ENCODE peak calls at places on chromosomes 11 and 22, in five cellular contexts. One of them, this sample, is unnamed.

GRCh38 chr11:59706518-59707285 is 6.9 kb downstream of the OR10V1 start:
- DNase-seq in stimulated activated naive B cell treated with anti-CD40 and anti-IgM and Interleukin-4, amounts not matched to agents 10 μg/mL and 1 μg/mL and 100 μg/mL, for 72 hours: no peak
- DNase-seq in IMR-90: peak
- DNase-seq in brain microvascular endothelial cell: peak
- DNase-seq in stimulated activated CD4-positive, alpha-beta T cell treated with anti-CD3 and anti-CD28 coated beads, Interleukin-15, amount 100 ng/mL, for 24 hours: no peak
- DNase-seq in this sample: no peak

GRCh38 chr11:69531071-69531716 is 49.7 kb downstream of the LINC01488 start:
- DNase-seq in stimulated activated naive B cell treated with anti-CD40 and anti-IgM and Interleukin-4, amounts not matched to agents 10 μg/mL and 1 μg/mL and 100 μg/mL, for 72 hours: no peak
- DNase-seq in IMR-90: no peak
- DNase-seq in brain microvascular endothelial cell: no peak
- DNase-seq in stimulated activated CD4-positive, alpha-beta T cell treated with anti-CD3 and anti-CD28 coated beads, Interleukin-15, amount 100 ng/mL, for 24 hours: no peak
- DNase-seq in this sample: no peak

GRCh38 chr11:63698976-63699733 is 17.9 kb downstream of the RTN3 start:
- DNase-seq in stimulated activated naive B cell treated with anti-CD40 and anti-IgM and Interleukin-4, amounts not matched to agents 10 μg/mL and 1 μg/mL and 100 μg/mL, for 72 hours: no peak
- DNase-seq in IMR-90: no peak
- DNase-seq in brain microvascular endothelial cell: no peak
- DNase-seq in stimulated activated CD4-positive, alpha-beta T cell treated with anti-CD3 and anti-CD28 coated beads, Interleukin-15, amount 100 ng/mL, for 24 hours: no peak
- DNase-seq in this sample: no peak

GRCh38 chr22:46061431-46062231 is 84.7 kb upstream of the WNT7B start:
- DNase-seq in stimulated activated naive B cell treated with anti-CD40 and anti-IgM and Interleukin-4, amounts not matched to agents 10 μg/mL and 1 μg/mL and 100 μg/mL, for 72 hours: no peak
- DNase-seq in IMR-90: no peak
- DNase-seq in brain microvascular endothelial cell: no peak
- DNase-seq in stimulated activated CD4-positive, alpha-beta T cell treated with anti-CD3 and anti-CD28 coated beads, Interleukin-15, amount 100 ng/mL, for 24 hours: no peak
- DNase-seq in this sample: no peak

GRCh38 chr11:96189351-96189750 is 153.6 kb downstream of the MAML2 start:
- DNase-seq in stimulated activated naive B cell treated with anti-CD40 and anti-IgM and Interleukin-4, amounts not matched to agents 10 μg/mL and 1 μg/mL and 100 μg/mL, for 72 hours: no peak
- DNase-seq in IMR-90: no peak
- DNase-seq in brain microvascular endothelial cell: no peak
- DNase-seq in stimulated activated CD4-positive, alpha-beta T cell treated with anti-CD3 and anti-CD28 coated beads, Interleukin-15, amount 100 ng/mL, for 24 hours: no peak
- DNase-seq in this sample: no peak

GRCh38 chr11:8701891-8702597 is 19.5 kb downstream of the RPL27A start:
- DNase-seq in stimulated activated naive B cell treated with anti-CD40 and anti-IgM and Interleukin-4, amounts not matched to agents 10 μg/mL and 1 μg/mL and 100 μg/mL, for 72 hours: no peak
- DNase-seq in IMR-90: no peak
- DNase-seq in brain microvascular endothelial cell: no peak
- DNase-seq in stimulated activated CD4-positive, alpha-beta T cell treated with anti-CD3 and anti-CD28 coated beads, Interleukin-15, amount 100 ng/mL, for 24 hours: no peak
- DNase-seq in this sample: no peak

GRCh38 chr22:38681784-38682335 is at the start of gene TOMM22:
- DNase-seq in stimulated activated naive B cell treated with anti-CD40 and anti-IgM and Interleukin-4, amounts not matched to agents 10 μg/mL and 1 μg/mL and 100 μg/mL, for 72 hours: peak
- DNase-seq in IMR-90: peak
- DNase-seq in brain microvascular endothelial cell: peak
- DNase-seq in stimulated activated CD4-positive, alpha-beta T cell treated with anti-CD3 and anti-CD28 coated beads, Interleukin-15, amount 100 ng/mL, for 24 hours: peak
- DNase-seq in this sample: peak

GRCh38 chr11:70072471-70073187 is 5.5 kb upstream of the ANO1 start:
- DNase-seq in stimulated activated naive B cell treated with anti-CD40 and anti-IgM and Interleukin-4, amounts not matched to agents 10 μg/mL and 1 μg/mL and 100 μg/mL, for 72 hours: no peak
- DNase-seq in IMR-90: no peak
- DNase-seq in brain microvascular endothelial cell: no peak
- DNase-seq in stimulated activated CD4-positive, alpha-beta T cell treated with anti-CD3 and anti-CD28 coated beads, Interleukin-15, amount 100 ng/mL, for 24 hours: no peak
- DNase-seq in this sample: no peak

GRCh38 chr11:122375687-122376399 is 259.8 kb upstream of the BLID start:
- DNase-seq in stimulated activated naive B cell treated with anti-CD40 and anti-IgM and Interleukin-4, amounts not matched to agents 10 μg/mL and 1 μg/mL and 100 μg/mL, for 72 hours: no peak
- DNase-seq in IMR-90: peak
- DNase-seq in brain microvascular endothelial cell: peak
- DNase-seq in stimulated activated CD4-positive, alpha-beta T cell treated with anti-CD3 and anti-CD28 coated beads, Interleukin-15, amount 100 ng/mL, for 24 hours: no peak
- DNase-seq in this sample: no peak

GRCh38 chr22:38924197-38924952 is 33.0 kb upstream of the APOBEC3A start:
- DNase-seq in stimulated activated naive B cell treated with anti-CD40 and anti-IgM and Interleukin-4, amounts not matched to agents 10 μg/mL and 1 μg/mL and 100 μg/mL, for 72 hours: no peak
- DNase-seq in IMR-90: peak
- DNase-seq in brain microvascular endothelial cell: peak
- DNase-seq in stimulated activated CD4-positive, alpha-beta T cell treated with anti-CD3 and anti-CD28 coated beads, Interleukin-15, amount 100 ng/mL, for 24 hours: no peak
- DNase-seq in this sample: no peak

GRCh38 chr11:33655842-33656600 is 44.6 kb downstream of the C11orf91 start:
- DNase-seq in stimulated activated naive B cell treated with anti-CD40 and anti-IgM and Interleukin-4, amounts not matched to agents 10 μg/mL and 1 μg/mL and 100 μg/mL, for 72 hours: peak
- DNase-seq in IMR-90: no peak
- DNase-seq in brain microvascular endothelial cell: no peak
- DNase-seq in stimulated activated CD4-positive, alpha-beta T cell treated with anti-CD3 and anti-CD28 coated beads, Interleukin-15, amount 100 ng/mL, for 24 hours: no peak
- DNase-seq in this sample: no peak

GRCh38 chr22:26479792-26480610 is 3.6 kb downstream of the HPS4 start:
- DNase-seq in stimulated activated naive B cell treated with anti-CD40 and anti-IgM and Interleukin-4, amounts not matched to agents 10 μg/mL and 1 μg/mL and 100 μg/mL, for 72 hours: no peak
- DNase-seq in IMR-90: no peak
- DNase-seq in brain microvascular endothelial cell: no peak
- DNase-seq in stimulated activated CD4-positive, alpha-beta T cell treated with anti-CD3 and anti-CD28 coated beads, Interleukin-15, amount 100 ng/mL, for 24 hours: no peak
- DNase-seq in this sample: peak

GRCh38 chr11:108084811-108085210 is 36.6 kb upstream of the ACAT1 start:
- DNase-seq in stimulated activated naive B cell treated with anti-CD40 and anti-IgM and Interleukin-4, amounts not matched to agents 10 μg/mL and 1 μg/mL and 100 μg/mL, for 72 hours: no peak
- DNase-seq in IMR-90: no peak
- DNase-seq in brain microvascular endothelial cell: no peak
- DNase-seq in stimulated activated CD4-positive, alpha-beta T cell treated with anti-CD3 and anti-CD28 coated beads, Interleukin-15, amount 100 ng/mL, for 24 hours: no peak
- DNase-seq in this sample: no peak

GRCh38 chr11:77211040-77211451 is 83.0 kb downstream of the MYO7A start:
- DNase-seq in stimulated activated naive B cell treated with anti-CD40 and anti-IgM and Interleukin-4, amounts not matched to agents 10 μg/mL and 1 μg/mL and 100 μg/mL, for 72 hours: no peak
- DNase-seq in IMR-90: no peak
- DNase-seq in brain microvascular endothelial cell: no peak
- DNase-seq in stimulated activated CD4-positive, alpha-beta T cell treated with anti-CD3 and anti-CD28 coated beads, Interleukin-15, amount 100 ng/mL, for 24 hours: no peak
- DNase-seq in this sample: no peak

GRCh38 chr11:93160156-93160555 is 37.6 kb downstream of the SLC36A4 start:
- DNase-seq in stimulated activated naive B cell treated with anti-CD40 and anti-IgM and Interleukin-4, amounts not matched to agents 10 μg/mL and 1 μg/mL and 100 μg/mL, for 72 hours: no peak
- DNase-seq in IMR-90: no peak
- DNase-seq in brain microvascular endothelial cell: no peak
- DNase-seq in stimulated activated CD4-positive, alpha-beta T cell treated with anti-CD3 and anti-CD28 coated beads, Interleukin-15, amount 100 ng/mL, for 24 hours: no peak
- DNase-seq in this sample: no peak

GRCh38 chr11:31881825-31882224 is 70.7 kb upstream of the PAX6 start:
- DNase-seq in stimulated activated naive B cell treated with anti-CD40 and anti-IgM and Interleukin-4, amounts not matched to agents 10 μg/mL and 1 μg/mL and 100 μg/mL, for 72 hours: no peak
- DNase-seq in IMR-90: no peak
- DNase-seq in brain microvascular endothelial cell: no peak
- DNase-seq in stimulated activated CD4-positive, alpha-beta T cell treated with anti-CD3 and anti-CD28 coated beads, Interleukin-15, amount 100 ng/mL, for 24 hours: no peak
- DNase-seq in this sample: no peak

GRCh38 chr11:30346068-30346688 is 23.3 kb downstream of the ARL14EP start:
- DNase-seq in stimulated activated naive B cell treated with anti-CD40 and anti-IgM and Interleukin-4, amounts not matched to agents 10 μg/mL and 1 μg/mL and 100 μg/mL, for 72 hours: no peak
- DNase-seq in IMR-90: peak
- DNase-seq in brain microvascular endothelial cell: peak
- DNase-seq in stimulated activated CD4-positive, alpha-beta T cell treated with anti-CD3 and anti-CD28 coated beads, Interleukin-15, amount 100 ng/mL, for 24 hours: no peak
- DNase-seq in this sample: peak

GRCh38 chr11:125348704-125349635 is 147.1 kb downstream of the FEZ1 start:
- DNase-seq in stimulated activated naive B cell treated with anti-CD40 and anti-IgM and Interleukin-4, amounts not matched to agents 10 μg/mL and 1 μg/mL and 100 μg/mL, for 72 hours: peak
- DNase-seq in IMR-90: peak
- DNase-seq in brain microvascular endothelial cell: peak
- DNase-seq in stimulated activated CD4-positive, alpha-beta T cell treated with anti-CD3 and anti-CD28 coated beads, Interleukin-15, amount 100 ng/mL, for 24 hours: peak
- DNase-seq in this sample: no peak

GRCh38 chr11:86800076-86800955 is at the start of gene PRSS23:
- DNase-seq in stimulated activated naive B cell treated with anti-CD40 and anti-IgM and Interleukin-4, amounts not matched to agents 10 μg/mL and 1 μg/mL and 100 μg/mL, for 72 hours: no peak
- DNase-seq in IMR-90: peak
- DNase-seq in brain microvascular endothelial cell: no peak
- DNase-seq in stimulated activated CD4-positive, alpha-beta T cell treated with anti-CD3 and anti-CD28 coated beads, Interleukin-15, amount 100 ng/mL, for 24 hours: peak
- DNase-seq in this sample: no peak

GRCh38 chr11:120324932-120325810 is at the start of gene TLCD5:
- DNase-seq in stimulated activated naive B cell treated with anti-CD40 and anti-IgM and Interleukin-4, amounts not matched to agents 10 μg/mL and 1 μg/mL and 100 μg/mL, for 72 hours: peak
- DNase-seq in IMR-90: peak
- DNase-seq in brain microvascular endothelial cell: peak
- DNase-seq in stimulated activated CD4-positive, alpha-beta T cell treated with anti-CD3 and anti-CD28 coated beads, Interleukin-15, amount 100 ng/mL, for 24 hours: peak
- DNase-seq in this sample: no peak

GRCh38 chr22:50530857-50531545 is 1.2 kb upstream of the TYMP start:
- DNase-seq in stimulated activated naive B cell treated with anti-CD40 and anti-IgM and Interleukin-4, amounts not matched to agents 10 μg/mL and 1 μg/mL and 100 μg/mL, for 72 hours: peak
- DNase-seq in IMR-90: peak
- DNase-seq in brain microvascular endothelial cell: peak
- DNase-seq in stimulated activated CD4-positive, alpha-beta T cell treated with anti-CD3 and anti-CD28 coated beads, Interleukin-15, amount 100 ng/mL, for 24 hours: peak
- DNase-seq in this sample: no peak

GRCh38 chr11:117481036-117481435 is 153.4 kb downstream of the CEP164 start:
- DNase-seq in stimulated activated naive B cell treated with anti-CD40 and anti-IgM and Interleukin-4, amounts not matched to agents 10 μg/mL and 1 μg/mL and 100 μg/mL, for 72 hours: no peak
- DNase-seq in IMR-90: no peak
- DNase-seq in brain microvascular endothelial cell: no peak
- DNase-seq in stimulated activated CD4-positive, alpha-beta T cell treated with anti-CD3 and anti-CD28 coated beads, Interleukin-15, amount 100 ng/mL, for 24 hours: no peak
- DNase-seq in this sample: no peak

GRCh38 chr22:28882545-28882877 is 861 bp upstream of the ZNRF3 start:
- DNase-seq in stimulated activated naive B cell treated with anti-CD40 and anti-IgM and Interleukin-4, amounts not matched to agents 10 μg/mL and 1 μg/mL and 100 μg/mL, for 72 hours: peak
- DNase-seq in IMR-90: no peak
- DNase-seq in brain microvascular endothelial cell: no peak
- DNase-seq in stimulated activated CD4-positive, alpha-beta T cell treated with anti-CD3 and anti-CD28 coated beads, Interleukin-15, amount 100 ng/mL, for 24 hours: peak
- DNase-seq in this sample: no peak

GRCh38 chr11:10885703-10886363 is 28.0 kb upstream of the ZBED5 start:
- DNase-seq in stimulated activated naive B cell treated with anti-CD40 and anti-IgM and Interleukin-4, amounts not matched to agents 10 μg/mL and 1 μg/mL and 100 μg/mL, for 72 hours: no peak
- DNase-seq in IMR-90: peak
- DNase-seq in brain microvascular endothelial cell: peak
- DNase-seq in stimulated activated CD4-positive, alpha-beta T cell treated with anti-CD3 and anti-CD28 coated beads, Interleukin-15, amount 100 ng/mL, for 24 hours: no peak
- DNase-seq in this sample: no peak

GRCh38 chr11:93528757-93529639 is 14.2 kb downstream of the SMCO4 start:
- DNase-seq in stimulated activated naive B cell treated with anti-CD40 and anti-IgM and Interleukin-4, amounts not matched to agents 10 μg/mL and 1 μg/mL and 100 μg/mL, for 72 hours: no peak
- DNase-seq in IMR-90: no peak
- DNase-seq in brain microvascular endothelial cell: no peak
- DNase-seq in stimulated activated CD4-positive, alpha-beta T cell treated with anti-CD3 and anti-CD28 coated beads, Interleukin-15, amount 100 ng/mL, for 24 hours: no peak
- DNase-seq in this sample: no peak

GRCh38 chr11:23554002-23554401 is 693.7 kb upstream of the CCDC179 start:
- DNase-seq in stimulated activated naive B cell treated with anti-CD40 and anti-IgM and Interleukin-4, amounts not matched to agents 10 μg/mL and 1 μg/mL and 100 μg/mL, for 72 hours: no peak
- DNase-seq in IMR-90: no peak
- DNase-seq in brain microvascular endothelial cell: no peak
- DNase-seq in stimulated activated CD4-positive, alpha-beta T cell treated with anti-CD3 and anti-CD28 coated beads, Interleukin-15, amount 100 ng/mL, for 24 hours: no peak
- DNase-seq in this sample: peak

GRCh38 chr11:77506857-77507256 is 33.0 kb upstream of the PAK1 start:
- DNase-seq in stimulated activated naive B cell treated with anti-CD40 and anti-IgM and Interleukin-4, amounts not matched to agents 10 μg/mL and 1 μg/mL and 100 μg/mL, for 72 hours: no peak
- DNase-seq in IMR-90: no peak
- DNase-seq in brain microvascular endothelial cell: peak
- DNase-seq in stimulated activated CD4-positive, alpha-beta T cell treated with anti-CD3 and anti-CD28 coated beads, Interleukin-15, amount 100 ng/mL, for 24 hours: no peak
- DNase-seq in this sample: no peak

GRCh38 chr11:68216171-68216938 is 3.3 kb upstream of the KMT5B start:
- DNase-seq in stimulated activated naive B cell treated with anti-CD40 and anti-IgM and Interleukin-4, amounts not matched to agents 10 μg/mL and 1 μg/mL and 100 μg/mL, for 72 hours: no peak
- DNase-seq in IMR-90: no peak
- DNase-seq in brain microvascular endothelial cell: no peak
- DNase-seq in stimulated activated CD4-positive, alpha-beta T cell treated with anti-CD3 and anti-CD28 coated beads, Interleukin-15, amount 100 ng/mL, for 24 hours: no peak
- DNase-seq in this sample: no peak

GRCh38 chr22:22943521-22944267 is 56.1 kb downstream of the IGLL5 start:
- DNase-seq in stimulated activated naive B cell treated with anti-CD40 and anti-IgM and Interleukin-4, amounts not matched to agents 10 μg/mL and 1 μg/mL and 100 μg/mL, for 72 hours: peak
- DNase-seq in IMR-90: no peak
- DNase-seq in brain microvascular endothelial cell: no peak
- DNase-seq in stimulated activated CD4-positive, alpha-beta T cell treated with anti-CD3 and anti-CD28 coated beads, Interleukin-15, amount 100 ng/mL, for 24 hours: no peak
- DNase-seq in this sample: no peak

GRCh38 chr11:11876458-11876857 is 34.7 kb downstream of the USP47 start:
- DNase-seq in stimulated activated naive B cell treated with anti-CD40 and anti-IgM and Interleukin-4, amounts not matched to agents 10 μg/mL and 1 μg/mL and 100 μg/mL, for 72 hours: no peak
- DNase-seq in IMR-90: no peak
- DNase-seq in brain microvascular endothelial cell: peak
- DNase-seq in stimulated activated CD4-positive, alpha-beta T cell treated with anti-CD3 and anti-CD28 coated beads, Interleukin-15, amount 100 ng/mL, for 24 hours: no peak
- DNase-seq in this sample: no peak

GRCh38 chr22:50185384-50186087 is at the start of gene TRABD:
- DNase-seq in stimulated activated naive B cell treated with anti-CD40 and anti-IgM and Interleukin-4, amounts not matched to agents 10 μg/mL and 1 μg/mL and 100 μg/mL, for 72 hours: peak
- DNase-seq in IMR-90: peak
- DNase-seq in brain microvascular endothelial cell: peak
- DNase-seq in stimulated activated CD4-positive, alpha-beta T cell treated with anti-CD3 and anti-CD28 coated beads, Interleukin-15, amount 100 ng/mL, for 24 hours: peak
- DNase-seq in this sample: peak

GRCh38 chr11:82790723-82791487 is 57.2 kb upstream of the FAM181B start:
- DNase-seq in stimulated activated naive B cell treated with anti-CD40 and anti-IgM and Interleukin-4, amounts not matched to agents 10 μg/mL and 1 μg/mL and 100 μg/mL, for 72 hours: no peak
- DNase-seq in IMR-90: no peak
- DNase-seq in brain microvascular endothelial cell: no peak
- DNase-seq in stimulated activated CD4-positive, alpha-beta T cell treated with anti-CD3 and anti-CD28 coated beads, Interleukin-15, amount 100 ng/mL, for 24 hours: no peak
- DNase-seq in this sample: no peak

GRCh38 chr11:126282361-126282741 is 542 bp upstream of the TIRAP start:
- DNase-seq in stimulated activated naive B cell treated with anti-CD40 and anti-IgM and Interleukin-4, amounts not matched to agents 10 μg/mL and 1 μg/mL and 100 μg/mL, for 72 hours: no peak
- DNase-seq in IMR-90: peak
- DNase-seq in brain microvascular endothelial cell: peak
- DNase-seq in stimulated activated CD4-positive, alpha-beta T cell treated with anti-CD3 and anti-CD28 coated beads, Interleukin-15, amount 100 ng/mL, for 24 hours: peak
- DNase-seq in this sample: peak

GRCh38 chr11:93198221-93198650 is 445 bp upstream of the SLC36A4 start:
- DNase-seq in stimulated activated naive B cell treated with anti-CD40 and anti-IgM and Interleukin-4, amounts not matched to agents 10 μg/mL and 1 μg/mL and 100 μg/mL, for 72 hours: no peak
- DNase-seq in IMR-90: peak
- DNase-seq in brain microvascular endothelial cell: peak
- DNase-seq in stimulated activated CD4-positive, alpha-beta T cell treated with anti-CD3 and anti-CD28 coated beads, Interleukin-15, amount 100 ng/mL, for 24 hours: no peak
- DNase-seq in this sample: no peak

This sample was measured in AML-193.